ENCODE peak calls at places on chromosomes 1 and 21, in nine cellular contexts. U is AG08396; M is naive thymus-derived CD8-positive, alpha-beta T cell; K is stimulated activated CD4-positive, alpha-beta T cell treated with anti-CD3 and anti-CD28 coated beads, Interleukin-2, amount 100 ng/mL, for 48 hours; V is activated naive CD4-positive, alpha-beta T cell; B is AG04450; Q is Peyer's patch; E is BJ; Y is GF-D8. O is an unnamed sample.

GRCh38 chr1:200428482-200429205 is 18.8 kb upstream of the ZNF281 start:
- DNase-seq in U (no peak), M (no peak), K (no peak), V (no peak), B (no peak), Q (no peak), E (no peak), Y (no peak), O (no peak)

GRCh38 chr1:29121951-29122661 is 1.6 kb downstream of the TMEM200B start:
- DNase-seq in U (peak; percentile 58), M (no peak), K (no peak), V (no peak), B (no peak), Q (no peak), E (no peak), Y (no peak), O (no peak)

GRCh38 chr1:82991569-82991968 is 1007.4 kb downstream of the TTLL7 start:
- DNase-seq in U (no peak), M (no peak), K (no peak), V (no peak), B (no peak), Q (no peak), E (no peak), Y (no peak), O (no peak)

GRCh38 chr1:1021010-1021845 is 1.3 kb downstream of the AGRN start:
- DNase-seq in U (peak; percentile 84), M (no peak), K (no peak), V (no peak), B (peak; percentile 15), Q (no peak), E (no peak), Y (no peak), O (no peak)

GRCh38 chr1:240092301-240093119 is 827 bp downstream of the FMN2 start:
- DNase-seq in U (peak; percentile 81), M (no peak), K (no peak), V (no peak), B (peak; percentile 33), Q (no peak), E (no peak), Y (no peak), O (no peak)

GRCh38 chr1:177306981-177307380 is 136.2 kb downstream of the BRINP2 start:
- DNase-seq in U (no peak), M (no peak), K (no peak), V (no peak), B (no peak), Q (no peak), E (no peak), Y (no peak), O (no peak)

GRCh38 chr1:84584126-84584525 is 9.9 kb upstream of the CTBS start:
- DNase-seq in U (no peak), M (no peak), K (no peak), V (no peak), B (no peak), Q (no peak), E (no peak), Y (no peak), O (no peak)

GRCh38 chr1:66761273-66761672 is 9.0 kb downstream of the DYNLT5 start:
- DNase-seq in U (no peak), M (no peak), K (no peak), V (no peak), B (no peak), Q (no peak), E (no peak), Y (no peak), O (no peak)

GRCh38 chr1:2388004-2388913 is 3.1 kb downstream of the MORN1 start:
- DNase-seq in U (no peak), M (peak; percentile 37), K (no peak), V (no peak), B (no peak), Q (peak; percentile 41), E (no peak), Y (no peak), O (no peak)

GRCh38 chr1:67579623-67580394 is 105.2 kb upstream of the GADD45A start:
- DNase-seq in U (no peak), M (no peak), K (no peak), V (no peak), B (no peak), Q (no peak), E (no peak), Y (no peak), O (no peak)

GRCh38 chr1:93578911-93579825 is 102.5 kb downstream of the BCAR3 start:
- DNase-seq in U (no peak), M (no peak), K (no peak), V (no peak), B (no peak), Q (no peak), E (no peak), Y (no peak), O (no peak)

GRCh38 chr1:111864862-111865261 is 109.2 kb downstream of the DDX20 start:
- DNase-seq in U (no peak), M (no peak), K (no peak), V (no peak), B (no peak), Q (no peak), E (no peak), Y (no peak), O (no peak)

GRCh38 chr1:229756666-229757065 is 130.6 kb downstream of the URB2 start:
- DNase-seq in U (peak; percentile 39), M (no peak), K (no peak), V (no peak), B (no peak), Q (no peak), E (peak; percentile 51), Y (no peak), O (no peak)

GRCh38 chr1:7539772-7540175 is 231.3 kb upstream of the VAMP3 start:
- DNase-seq in U (no peak), M (no peak), K (peak; percentile 41), V (no peak), B (no peak), Q (no peak), E (no peak), Y (no peak), O (no peak)

GRCh38 chr1:203173566-203173965 is 2.1 kb downstream of the MYBPH start:
- DNase-seq in U (no peak), M (no peak), K (no peak), V (no peak), B (no peak), Q (no peak), E (no peak), Y (no peak), O (no peak)

GRCh38 chr1:86912501-86912900 is 1.4 kb downstream of the SELENOF start:
- DNase-seq in U (peak; percentile 17), M (no peak), K (no peak), V (no peak), B (no peak), Q (no peak), E (no peak), Y (no peak), O (no peak)

GRCh38 chr1:210246447-210246846 is 13.9 kb downstream of the SERTAD4 start:
- DNase-seq in U (peak; percentile 39), M (no peak), K (no peak), V (no peak), B (peak; percentile 45), Q (no peak), E (no peak), Y (no peak), O (no peak)

GRCh38 chr1:41333146-41333784 is 28.0 kb upstream of the FOXO6 start:
- DNase-seq in U (no peak), M (no peak), K (no peak), V (no peak), B (peak; percentile 2), Q (no peak), E (no peak), Y (no peak), O (no peak)

GRCh38 chr1:223500560-223501425 is 107.6 kb downstream of the CCDC185 start:
- DNase-seq in U (peak; percentile 78), M (no peak), K (peak; percentile 6), V (no peak), B (peak; percentile 47), Q (no peak), E (peak; percentile 67), Y (no peak), O (peak; percentile 9)

GRCh38 chr1:154767315-154768240 is 102.5 kb downstream of the KCNN3 start:
- DNase-seq in U (peak; percentile 39), M (no peak), K (no peak), V (no peak), B (no peak), Q (no peak), E (no peak), Y (no peak), O (no peak)

GRCh38 chr1:67304023-67304422 is 3.6 kb upstream of the IL12RB2 start:
- DNase-seq in U (no peak), M (no peak), K (no peak), V (no peak), B (no peak), Q (no peak), E (no peak), Y (no peak), O (no peak)

GRCh38 chr1:161953256-161953920 is 70.3 kb downstream of the OLFML2B start:
- DNase-seq in U (no peak), M (no peak), K (no peak), V (no peak), B (no peak), Q (no peak), E (no peak), Y (no peak), O (no peak)

GRCh38 chr1:119948342-119949214 is 52.3 kb upstream of the ADAM30 start:
- DNase-seq in U (peak; percentile 53), M (peak; percentile 78), K (peak; percentile 67), V (peak; percentile 45), B (peak; percentile 50), Q (peak; percentile 71), E (no peak), Y (peak; percentile 2), O (peak; percentile 55)

GRCh38 chr1:116374340-116375164 is 1.5 kb downstream of the ATP1A1 start:
- DNase-seq in U (no peak), M (peak; percentile 72), K (no peak), V (no peak), B (no peak), Q (peak; percentile 50), E (no peak), Y (no peak), O (no peak)

GRCh38 chr1:57017201-57017600 is 51.4 kb upstream of the C8B start:
- DNase-seq in U (peak; percentile 25), M (no peak), K (no peak), V (no peak), B (no peak), Q (no peak), E (no peak), Y (no peak), O (no peak)

GRCh38 chr1:184423649-184424048 is 36.8 kb downstream of the C1orf21 start:
- DNase-seq in U (no peak), M (no peak), K (no peak), V (no peak), B (no peak), Q (no peak), E (no peak), Y (no peak), O (no peak)

GRCh38 chr1:236200925-236201324 is 58.6 kb downstream of the GPR137B start:
- DNase-seq in U (no peak), M (no peak), K (no peak), V (no peak), B (no peak), Q (no peak), E (no peak), Y (no peak), O (no peak)

GRCh38 chr1:172134087-172134731 is 286.3 kb upstream of the C1orf105 start:
- DNase-seq in U (no peak), M (no peak), K (no peak), V (no peak), B (no peak), Q (no peak), E (no peak), Y (no peak), O (no peak)

GRCh38 chr1:92210701-92211100 is 7.0 kb upstream of the C1orf146 start:
- DNase-seq in U (no peak), M (no peak), K (no peak), V (no peak), B (no peak), Q (no peak), E (no peak), Y (no peak), O (no peak)

GRCh38 chr1:223492044-223492443 is 98.8 kb downstream of the CCDC185 start:
- DNase-seq in U (no peak), M (no peak), K (no peak), V (no peak), B (no peak), Q (no peak), E (no peak), Y (no peak), O (no peak)

GRCh38 chr21:45833437-45833836 is 148.1 kb upstream of the COL6A1 start:
- DNase-seq in U (no peak), M (no peak), K (no peak), V (no peak), B (no peak), Q (no peak), E (no peak), Y (no peak), O (no peak)